ENCODE peak calls at places on chromosomes 11 and 22, in seven cellular contexts. K is activated naive CD4-positive, alpha-beta T cell treated with anti-CD3 and anti-CD28 coated beads, Interleukin-2, amount 50 U/mL, for 16 hours; N is stimulated activated naive CD8-positive, alpha-beta T cell treated with anti-CD3 and anti-CD28 coated beads, Interleukin-15, Interleukin-2, amounts not matched to agents 100 U/mL and 50 U/mL, for 24 hours; A is T47D; X is stimulated activated CD4-positive, alpha-beta T cell treated with anti-CD3 and anti-CD28 coated beads, Interleukin-1b, Interleukin-23, amount 100 ng/mL, for 48 hours; O is naive thymus-derived CD8-positive, alpha-beta T cell; B is HTR-8/SVneo. M is an unnamed sample.

GRCh38 chr11:2586793-2587131 is 113.0 kb downstream of the KCNQ1OT1 start:
- DNase-seq in K (peak), N (no peak), A (no peak), X (no peak), O (no peak), B (no peak), M (no peak)

GRCh38 chr22:43925433-43926348 is 2.1 kb downstream of the PNPLA3 start:
- DNase-seq in K (no peak), N (no peak), A (peak), X (no peak), O (no peak), B (no peak), M (peak)

GRCh38 chr11:67260406-67260805 is 5.9 kb upstream of the GRK2 start:
- DNase-seq in K (no peak), N (no peak), A (no peak), X (no peak), O (no peak), B (no peak), M (peak)

GRCh38 chr11:92848578-92848977 is 120.9 kb upstream of the MTNR1B start:
- DNase-seq in K (no peak), N (no peak), A (no peak), X (no peak), O (no peak), B (no peak), M (no peak)

GRCh38 chr22:42769574-42770447 is 49.1 kb upstream of the A4GALT start:
- DNase-seq in K (no peak), N (no peak), A (no peak), X (no peak), O (no peak), B (no peak), M (peak)

GRCh38 chr11:119085523-119085878 is 820 bp downstream of the HMBS start:
- DNase-seq in K (no peak), N (peak), A (no peak), X (peak), O (no peak), B (no peak), M (no peak)

GRCh38 chr11:85965202-85965601 is 103.7 kb downstream of the PICALM start:
- DNase-seq in K (no peak), N (no peak), A (no peak), X (no peak), O (no peak), B (no peak), M (no peak)

GRCh38 chr11:60389279-60389910 is 6.9 kb upstream of the MS4A14 start:
- DNase-seq in K (no peak), N (no peak), A (no peak), X (no peak), O (no peak), B (no peak), M (no peak)

GRCh38 chr11:107215006-107215405 is 196.7 kb upstream of the GUCY1A2 start:
- DNase-seq in K (no peak), N (no peak), A (no peak), X (no peak), O (no peak), B (no peak), M (no peak)

GRCh38 chr11:26194871-26195270 is 137.1 kb upstream of the ANO3 start:
- DNase-seq in K (no peak), N (no peak), A (peak), X (no peak), O (no peak), B (no peak), M (no peak)